ENCODE peak calls at places on chromosomes 6 and 20, in ten cellular contexts. L is PC-3; N is A172; B is effector CD8-positive, alpha-beta T cell; O is HCT116; I is fibroblast of lung; P is cardiac fibroblast; H is neural crest cell; X is substantia nigra; K is AG08396. Q is an unnamed sample.

GRCh38 chr20:59824711-59825562 is 108.5 kb downstream of the SYCP2 start:
- DNase-seq in N (no peak), I (no peak), P (no peak), K (no peak), X (no peak), H (no peak), L (no peak), B (no peak), O (no peak), Q (no peak)

GRCh38 chr6:95216560-95216959 is 360.8 kb upstream of the MANEA start:
- DNase-seq in L (no peak), N (no peak), H (no peak), B (no peak), P (no peak), I (no peak), O (no peak), K (no peak), X (no peak), Q (no peak)

GRCh38 chr20:62828551-62829230 is 11.8 kb downstream of the COL9A3 start:
- DNase-seq in X (no peak), O (no peak), I (no peak), P (no peak), H (no peak), L (no peak), B (no peak), N (no peak), K (no peak), Q (no peak)

GRCh38 chr20:50037575-50037974 is 54.8 kb downstream of the SNAI1 start:
- DNase-seq in N (no peak), B (no peak), K (no peak), X (no peak), H (no peak), I (no peak), P (no peak), O (no peak), L (no peak), Q (no peak)

GRCh38 chr6:131398176-131398575 is 174.8 kb upstream of the ARG1 start:
- DNase-seq in X (no peak), O (no peak), I (peak), B (no peak), P (no peak), L (no peak), N (no peak), K (no peak), H (no peak), Q (no peak)

GRCh38 chr6:134175532-134176282 is 123.3 kb upstream of the SLC2A12 start:
- DNase-seq in H (peak), P (peak), K (peak), I (peak), X (no peak), O (peak), N (peak), L (peak), B (no peak), Q (no peak)

GRCh38 chr20:2867081-2867860 is 6.0 kb upstream of the PTPRA start:
- DNase-seq in P (no peak), H (no peak), K (no peak), L (no peak), X (no peak), O (no peak), I (no peak), B (no peak), N (peak), Q (no peak)

GRCh38 chr6:24340998-24341934 is 16.6 kb downstream of the DCDC2 start:
- DNase-seq in P (no peak), H (no peak), X (no peak), N (no peak), K (no peak), O (no peak), L (peak), B (no peak), I (peak), Q (no peak)

GRCh38 chr6:168960557-168960956 is 293.1 kb downstream of the THBS2 start:
- DNase-seq in O (no peak), X (no peak), K (no peak), H (no peak), B (no peak), P (no peak), N (no peak), L (no peak), I (no peak), Q (no peak)

GRCh38 chr6:121093928-121094327 is 240.4 kb downstream of the TBC1D32 start:
- DNase-seq in K (peak), I (peak), B (no peak), O (no peak), X (no peak), H (no peak), L (no peak), P (peak), N (peak), Q (no peak)

GRCh38 chr6:9520417-9521151 is 894.3 kb downstream of the TFAP2A start:
- DNase-seq in L (peak), H (no peak), P (peak), K (no peak), N (peak), O (peak), B (no peak), X (no peak), I (peak), Q (no peak)

GRCh38 chr20:62219992-62220665 is at the start of gene HRH3:
- DNase-seq in N (no peak), B (peak), L (no peak), I (peak), O (no peak), X (no peak), P (peak), H (peak), K (peak), Q (no peak)

GRCh38 chr6:79071547-79071946 is 6.5 kb downstream of the PHIP start:
- DNase-seq in B (no peak), H (no peak), K (no peak), L (no peak), O (no peak), N (no peak), I (no peak), P (no peak), X (no peak), Q (no peak)

GRCh38 chr6:105402090-105402980 is 547 bp downstream of the PREP start:
- DNase-seq in B (peak), L (peak), I (peak), P (peak), H (no peak), K (peak), N (peak), O (no peak), X (peak), Q (no peak)

GRCh38 chr20:64101731-64102621 is 5.4 kb downstream of the NPBWR2 start:
- DNase-seq in K (peak), O (no peak), B (peak), I (no peak), P (no peak), L (peak), N (no peak), H (peak), X (no peak), Q (no peak)

GRCh38 chr6:92753956-92754355 is 665.4 kb downstream of the EPHA7 start:
- DNase-seq in H (no peak), N (no peak), O (no peak), L (no peak), B (no peak), P (no peak), I (no peak), X (no peak), K (no peak), Q (no peak)